ENCODE peak calls at places on chromosomes 12 and 14, in six cellular contexts. S is K562, I is SK-N-SH, P is GM12878, F is H1, V is HepG2. X is an unnamed sample.

GRCh38 chr14:22370084-22370847 is 218.8 kb downstream of the DAD1 start:
- DNase-seq in S (no peak), I (no peak), P (no peak), F (no peak), V (no peak), X (no peak)

GRCh38 chr14:95015046-95015445 is 142.3 kb downstream of the DICER1 start:
- DNase-seq in S (no peak), I (no peak), P (no peak), F (no peak), V (no peak), X (no peak)

GRCh38 chr12:23847857-23848256 is 101.6 kb downstream of the SOX5 start:
- DNase-seq in S (no peak), I (no peak), P (no peak), F (no peak), V (no peak), X (no peak)

GRCh38 chr12:46214668-46215429 is 54.0 kb downstream of the SLC38A1 start:
- DNase-seq in S (no peak), I (no peak), P (peak; percentile 78), F (no peak), V (no peak), X (peak; percentile 15)

GRCh38 chr14:80344208-80344607 is 132.9 kb upstream of the DIO2 start:
- DNase-seq in S (no peak), I (no peak), P (no peak), F (no peak), V (no peak), X (no peak)

GRCh38 chr12:19095869-19096480 is 33.6 kb upstream of the PLEKHA5 start:
- DNase-seq in S (no peak), I (no peak), P (no peak), F (no peak), V (no peak), X (no peak)

GRCh38 chr14:36069535-36069900 is 107.0 kb downstream of the PTCSC3 start:
- DNase-seq in S (peak; percentile 44), I (peak; percentile 53), P (no peak), F (peak; percentile 61), V (peak; percentile 74), X (peak; percentile 33)

GRCh38 chr12:133063556-133063955 is 17.2 kb upstream of the ZNF140 start:
- DNase-seq in S (no peak), I (no peak), P (no peak), F (no peak), V (no peak), X (no peak)

GRCh38 chr12:70920251-70920851 is at the start of gene PTPRR:
- DNase-seq in S (no peak), I (peak; percentile 76), P (no peak), F (peak; percentile 69), V (no peak), X (no peak)

GRCh38 chr12:7162691-7163114 is 26.8 kb upstream of the PEX5 start:
- DNase-seq in S (peak; percentile 53), I (no peak), P (no peak), F (peak; percentile 70), V (peak; percentile 52), X (no peak)

GRCh38 chr12:12441891-12442461 is 85.1 kb downstream of the BORCS5 start:
- DNase-seq in S (peak; percentile 63), I (no peak), P (no peak), F (no peak), V (no peak), X (no peak)

GRCh38 chr12:114069507-114069906 is 103.4 kb upstream of the RBM19 start:
- DNase-seq in S (no peak), I (no peak), P (no peak), F (no peak), V (no peak), X (no peak)

GRCh38 chr12:132018193-132018916 is 68.6 kb downstream of the EP400 start:
- DNase-seq in S (peak; percentile 22), I (no peak), P (no peak), F (no peak), V (no peak), X (no peak)

GRCh38 chr12:100427078-100427477 is 46.6 kb upstream of the NR1H4 start:
- DNase-seq in S (no peak), I (no peak), P (no peak), F (no peak), V (peak; percentile 44), X (no peak)

GRCh38 chr12:29212682-29213397 is 63.8 kb downstream of the FAR2 start:
- DNase-seq in S (no peak), I (no peak), P (no peak), F (no peak), V (no peak), X (no peak)

GRCh38 chr14:50524731-50525510 is 7.4 kb downstream of the MAP4K5 start:
- DNase-seq in S (no peak), I (no peak), P (no peak), F (no peak), V (no peak), X (peak; percentile 12)

GRCh38 chr12:114703060-114703493 is 19.1 kb upstream of the TBX3 start:
- DNase-seq in S (no peak), I (no peak), P (no peak), F (no peak), V (peak; percentile 46), X (no peak)

GRCh38 chr14:24801024-24801423 is 167.0 kb upstream of the GZMB start:
- DNase-seq in S (no peak), I (no peak), P (no peak), F (no peak), V (no peak), X (no peak)

GRCh38 chr14:23130875-23131274 is 11.8 kb upstream of the CEBPE start:
- DNase-seq in S (no peak), I (no peak), P (no peak), F (no peak), V (no peak), X (no peak)

GRCh38 chr14:106530423-106531107 is 1004.2 kb downstream of the TMEM121 start:
- DNase-seq in S (peak; percentile 47), I (no peak), P (peak; percentile 51), F (no peak), V (peak; percentile 5), X (no peak)

GRCh38 chr14:104211741-104212140 is 73.4 kb downstream of the KIF26A start:
- DNase-seq in S (no peak), I (no peak), P (no peak), F (no peak), V (no peak), X (no peak)

GRCh38 chr12:1907652-1908611 is 10.5 kb downstream of the CACNA2D4 start:
- DNase-seq in S (no peak), I (no peak), P (no peak), F (peak; percentile 42), V (no peak), X (no peak)

GRCh38 chr12:13573698-13574321 is 377.3 kb downstream of the EMP1 start:
- DNase-seq in S (no peak), I (no peak), P (no peak), F (no peak), V (no peak), X (no peak)

GRCh38 chr14:31881531-31882310 is 195.4 kb upstream of the ARHGAP5 start:
- DNase-seq in S (no peak), I (no peak), P (no peak), F (no peak), V (no peak), X (no peak)

GRCh38 chr14:106872619-106873446 is 1346.5 kb downstream of the TMEM121 start:
- DNase-seq in S (peak; percentile 15), I (peak; percentile 66), P (no peak), F (peak; percentile 48), V (peak; percentile 84), X (peak; percentile 52)

GRCh38 chr12:96246926-96247566 is 52.9 kb downstream of the ELK3 start:
- DNase-seq in S (no peak), I (no peak), P (no peak), F (no peak), V (no peak), X (no peak)

GRCh38 chr12:96250119-96250685 is 56.0 kb downstream of the ELK3 start:
- DNase-seq in S (no peak), I (no peak), P (no peak), F (peak; percentile 13), V (no peak), X (no peak)

GRCh38 chr12:96248532-96248931 is 54.4 kb downstream of the ELK3 start:
- DNase-seq in S (no peak), I (no peak), P (no peak), F (no peak), V (no peak), X (no peak)

GRCh38 chr12:96247567-96247962 is 53.4 kb downstream of the ELK3 start:
- DNase-seq in S (no peak), I (no peak), P (no peak), F (no peak), V (no peak), X (no peak)

DNA sequence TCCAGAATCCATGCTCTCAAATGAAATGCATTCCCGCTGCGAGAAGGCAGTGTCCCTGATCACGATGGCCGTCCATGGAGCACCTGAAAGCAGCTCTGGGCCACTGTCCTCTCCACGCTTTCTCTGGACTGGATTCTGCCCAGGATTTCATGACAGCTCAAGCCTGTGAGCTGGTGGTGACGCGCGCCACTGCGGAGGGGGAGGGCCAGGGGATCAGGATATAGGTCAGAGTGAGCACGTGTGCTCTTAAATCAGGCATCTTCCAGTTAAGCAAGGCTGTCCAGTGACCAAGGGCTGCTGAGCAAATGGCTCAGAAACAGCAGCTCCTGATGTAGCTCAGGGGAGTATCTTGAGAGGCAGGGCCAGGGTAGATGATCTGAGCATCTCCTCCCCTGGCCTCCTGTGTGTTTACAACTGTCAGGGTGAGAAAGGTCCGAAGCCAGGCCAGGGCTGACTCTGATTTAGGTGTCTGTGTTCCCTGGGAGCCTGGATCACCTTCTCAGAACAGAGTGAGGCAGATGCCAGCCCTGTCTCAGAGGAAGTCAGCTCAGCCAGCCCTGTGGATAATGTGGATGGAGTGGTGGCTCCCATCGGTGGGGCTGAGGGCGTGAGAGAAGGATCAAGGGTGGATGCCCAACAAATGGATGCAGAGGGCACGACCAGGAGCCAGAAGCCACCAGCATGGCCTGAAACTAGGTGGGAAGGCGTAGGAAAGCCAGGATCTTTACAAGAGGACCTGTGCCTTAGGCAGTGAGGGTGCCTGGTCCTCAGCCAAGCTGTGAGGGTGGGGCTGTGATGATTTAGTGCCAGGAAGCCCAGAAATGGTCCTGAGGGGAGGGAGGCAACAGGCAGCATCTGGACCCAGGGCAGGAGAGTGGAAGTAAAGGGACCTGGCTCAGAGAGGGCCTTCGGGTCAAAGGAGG is 55.3 kb downstream of the ELK3 start:
- DNase-seq in S (no peak), I (peak; percentile 35), P (no peak), F (no peak), V (no peak), X (no peak)
- TF ChIP-seq POLR2AphosphoS5 in S (no peak), I (no peak), P (no peak), F (no peak), V (no peak), X (no peak)

GRCh38 chr12:79452906-79453305 is 237.9 kb downstream of the PAWR start:
- DNase-seq in S (no peak), I (no peak), P (no peak), F (no peak), V (no peak), X (peak; percentile 1)
- TF ChIP-seq GABPA in S (no peak), I (no peak), P (no peak), F (no peak), V (no peak), X (no peak)

GRCh38 chr12:65275627-65276026 is 2.9 kb upstream of the MSRB3 start:
- DNase-seq in S (no peak), I (no peak), P (no peak), F (no peak), V (no peak), X (no peak)
- H3K27me3 ChIP-seq in S (peaks cover 23% of the 10 kb centered on the region), I (no peaks in the 10 kb centered on the region), P (peaks cover 3% of the 10 kb centered on the region), F (no peaks in the 10 kb centered on the region), V (peaks cover 9% of the 10 kb centered on the region), X (no peaks in the 10 kb centered on the region)

GRCh38 chr12:111812881-111813741 is 28.9 kb upstream of the MAPKAPK5 start:
- DNase-seq in S (peak; percentile 89), I (peak; percentile 85), P (peak; percentile 44), F (peak; percentile 76), V (peak; percentile 80), X (peak; percentile 63)
- TF ChIP-seq POLR2AphosphoS5 in S (no peak), I (no peak), P (no peak), F (no peak), V (no peak), X (no peak)

GRCh38 chr12:79934309-79935020 is 432 bp downstream of the PPP1R12A start:
- DNase-seq in S (peak; percentile 75), I (peak; percentile 67), P (no peak), F (peak; percentile 79), V (peak; percentile 17), X (no peak)
- TF ChIP-seq GABPA in S (peak; percentile 34), I (peak; percentile 24), P (no peak), F (no peak), V (no peak), X (no peak)

X was measured in HL-60.